ENCODE peak calls at places on chromosomes 5 and 9, in seven cellular contexts. O is tibial nerve, K is sigmoid colon, Q is body of pancreas, J is left ventricle myocardium inferior, L is lower lobe of right lung, G is IMR-90. U is an unnamed sample.

GRCh38 chr9:114394523-114395193 is 6.9 kb upstream of the AKNA start:
- DNase-seq in G (no peak), L (no peak), K (no peak), O (no peak), J (no peak), Q (no peak), U (no peak)

GRCh38 chr9:89719202-89719601 is 114.4 kb downstream of the GADD45G start:
- DNase-seq in G (no peak), Q (no peak), L (no peak), J (no peak), K (no peak), O (no peak), U (no peak)

GRCh38 chr9:23232831-23233230 is 593.2 kb downstream of the ELAVL2 start:
- DNase-seq in O (no peak), Q (no peak), L (no peak), K (no peak), J (no peak), G (no peak), U (no peak)

GRCh38 chr9:132536124-132536523 is 46.3 kb upstream of the BARHL1 start:
- DNase-seq in L (no peak), G (no peak), J (no peak), Q (no peak), K (no peak), O (no peak), U (no peak)

GRCh38 chr9:69412741-69413150 is 87.7 kb downstream of the ENTREP1 start:
- DNase-seq in J (peak; percentile 69), O (no peak), G (peak; percentile 52), L (peak; percentile 66), K (peak; percentile 70), Q (peak; percentile 66), U (no peak)

GRCh38 chr5:79962580-79963222 is 28.4 kb downstream of the MTX3 start:
- DNase-seq in J (no peak), G (peak; percentile 61), K (no peak), L (no peak), O (no peak), Q (no peak), U (no peak)

GRCh38 chr5:34914671-34915138 is 599 bp downstream of the RAD1 start:
- DNase-seq in L (peak; percentile 52), J (peak; percentile 30), Q (peak; percentile 5), G (peak; percentile 29), O (no peak), K (peak; percentile 69), U (no peak)

GRCh38 chr9:70617033-70617432 is 202.6 kb upstream of the KLF9 start:
- DNase-seq in L (no peak), O (no peak), Q (no peak), G (no peak), K (no peak), J (no peak), U (no peak)

GRCh38 chr5:113760486-113760885 is 247.0 kb downstream of the YTHDC2 start:
- DNase-seq in G (no peak), O (no peak), K (no peak), L (no peak), J (no peak), Q (no peak), U (no peak)

GRCh38 chr5:14105717-14106435 is 37.3 kb upstream of the TRIO start:
- DNase-seq in O (no peak), J (no peak), G (peak; percentile 95), Q (peak; percentile 13), L (no peak), K (no peak), U (no peak)

GRCh38 chr5:78568676-78569075 is 79.9 kb downstream of the LHFPL2 start:
- DNase-seq in G (no peak), L (no peak), J (no peak), Q (no peak), K (no peak), O (no peak), U (no peak)

GRCh38 chr9:22147818-22148573 is 138.9 kb upstream of the CDKN2B start:
- DNase-seq in Q (no peak), K (no peak), O (no peak), G (peak; percentile 98), L (no peak), J (no peak), U (no peak)

GRCh38 chr5:148740966-148741742 is 85.3 kb upstream of the ADRB2 start:
- DNase-seq in O (no peak), L (no peak), Q (no peak), J (no peak), G (peak; percentile 85), K (peak; percentile 63), U (peak; percentile 31)

GRCh38 chr5:173867173-173867679 is 20.9 kb upstream of the CPEB4 start:
- DNase-seq in O (no peak), G (no peak), K (no peak), J (no peak), Q (no peak), L (no peak), U (no peak)
- H3K4me3 ChIP-seq in O (no peak overlapping the region), G (no peak overlapping the region), K (no peak overlapping the region), J (no peak overlapping the region), Q (no peak overlapping the region), L (no peak overlapping the region), U (no peak overlapping the region)

GRCh38 chr9:110142253-110142652 is 65.7 kb downstream of the C9orf152 start:
- DNase-seq in G (no peak), L (no peak), K (no peak), O (no peak), J (no peak), Q (no peak), U (no peak)

GRCh38 chr9:110141118-110141797 is 66.7 kb downstream of the C9orf152 start:
- DNase-seq in Q (peak; percentile 54), O (peak; percentile 72), K (peak; percentile 81), G (peak; percentile 99), L (no peak), J (no peak), U (no peak)

GRCh38 chr9:110142868-110143866 is 64.8 kb downstream of the C9orf152 start:
- DNase-seq in Q (no peak), K (no peak), J (no peak), O (no peak), G (no peak), L (no peak), U (peak; percentile 70)

GRCh38 chr9:110146371-110146770 is 61.6 kb downstream of the C9orf152 start:
- DNase-seq in Q (no peak), K (no peak), L (no peak), O (no peak), G (peak; percentile 52), J (no peak), U (no peak)

GRCh38 chr9:110143969-110144545 is 63.9 kb downstream of the C9orf152 start:
- DNase-seq in J (no peak), Q (no peak), L (no peak), G (no peak), O (no peak), K (no peak), U (peak; percentile 53)
- TF ChIP-seq CTCF in J (no peak), Q (no peak), L (no peak), G (no peak), O (no peak), K (no peak), U (peak; percentile 24)

GRCh38 chr9:117405950-117406705 is 8.7 kb downstream of the ASTN2 start:
- DNase-seq in Q (no peak), G (no peak), O (no peak), K (no peak), L (no peak), J (no peak), U (no peak)

GRCh38 chr9:117403848-117404247 is 11.0 kb downstream of the ASTN2 start:
- DNase-seq in G (no peak), K (no peak), O (no peak), J (no peak), L (no peak), Q (peak; percentile 63), U (no peak)

GRCh38 chr9:117400131-117400530 is 14.7 kb downstream of the ASTN2 start:
- DNase-seq in Q (peak; percentile 72), K (no peak), G (no peak), L (no peak), J (no peak), O (no peak), U (no peak)

GRCh38 chr9:117407436-117408022 is 7.3 kb downstream of the ASTN2 start:
- DNase-seq in J (no peak), Q (no peak), G (no peak), K (no peak), L (no peak), O (no peak), U (no peak)

DNA sequence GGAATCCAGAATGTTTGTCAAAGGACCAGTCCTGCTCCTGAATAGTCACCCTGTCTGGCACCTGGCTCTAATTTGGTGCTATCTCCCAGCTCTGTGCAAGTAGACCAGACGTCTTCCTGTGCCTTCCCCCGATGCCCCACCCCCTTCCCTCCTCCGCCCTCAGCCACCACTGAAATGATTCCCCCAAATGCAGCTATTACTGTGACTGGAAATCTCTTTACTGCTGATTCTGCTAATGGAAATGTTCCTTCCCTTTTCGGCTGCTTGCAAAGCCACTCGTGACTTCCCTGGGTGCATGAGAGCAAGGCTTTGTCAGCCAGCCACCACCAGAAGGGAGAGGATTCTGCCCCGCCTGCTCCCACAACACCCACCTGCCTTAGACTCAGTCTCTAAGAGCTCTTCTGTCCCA is 11.4 kb downstream of the ASTN2 start:
- DNase-seq in Q (no peak), K (no peak), J (no peak), O (no peak), L (no peak), G (no peak), U (no peak)
- H3K4me3 ChIP-seq in Q (no peak overlapping the region), K (no peak overlapping the region), J (no peak overlapping the region), O (no peak overlapping the region), L (no peak overlapping the region), G (no peak overlapping the region), U (no peak overlapping the region)

GRCh38 chr9:98678244-98678842 is 30.4 kb downstream of the GABBR2 start:
- DNase-seq in J (no peak), O (no peak), G (no peak), K (no peak), L (no peak), Q (no peak), U (no peak)
- TF ChIP-seq CTCF in J (peak; percentile 44), O (no peak), G (peak; percentile 33), K (no peak), L (peak; percentile 43), Q (no peak), U (peak; percentile 76)

DNA sequence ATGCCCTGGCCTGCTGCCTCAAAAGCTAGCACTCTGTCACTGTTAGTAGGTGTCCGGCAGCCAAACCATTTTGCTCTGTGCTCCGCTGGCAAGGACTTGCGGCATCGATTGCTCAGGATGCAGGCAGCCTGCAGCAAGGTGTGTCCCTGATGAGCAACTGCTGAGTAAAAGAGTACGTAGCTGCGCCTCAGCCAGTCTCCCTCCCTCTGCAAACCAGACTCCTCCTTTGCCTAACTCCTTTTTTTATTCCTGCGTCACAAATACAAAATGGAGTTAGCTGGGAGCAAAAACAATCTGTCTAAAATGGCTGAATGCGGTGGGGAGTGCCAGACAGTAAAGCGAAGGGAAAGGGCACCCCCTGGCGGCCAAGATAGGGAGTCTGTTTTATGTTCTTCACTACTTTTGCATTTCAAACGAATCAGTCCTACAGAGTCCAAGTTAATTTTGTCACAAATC is 61.1 kb downstream of the DIAPH1 start:
- DNase-seq in G (peak; percentile 100), K (peak; percentile 95), Q (peak; percentile 86), O (peak; percentile 84), L (peak; percentile 78), J (peak; percentile 89), U (peak; percentile 62)
- H3K4me3 ChIP-seq in G (peak overlapping the region; percentile 2), K (no peak overlapping the region), Q (no peak overlapping the region), O (peak overlapping the region; percentile 35), L (no peak overlapping the region), J (peak overlapping the region; percentile 49), U (no peak overlapping the region)

DNA sequence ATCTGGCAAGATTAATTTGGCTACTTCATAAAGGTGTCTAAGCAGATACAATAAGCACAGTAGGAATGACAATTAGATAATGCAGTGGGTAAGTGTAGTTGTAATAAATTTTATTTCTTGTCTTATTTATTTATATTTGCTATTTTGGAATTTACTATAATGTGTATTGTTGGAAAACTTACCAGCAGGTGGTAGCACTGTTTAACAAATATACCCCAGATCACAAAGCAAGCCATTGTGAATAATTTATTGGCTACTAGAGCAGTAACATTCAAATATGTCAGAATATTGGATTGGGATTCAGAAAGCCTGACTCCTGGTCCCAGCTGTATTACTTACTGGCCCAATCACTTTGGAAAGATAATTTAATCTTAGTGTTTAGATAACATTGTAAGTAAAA is 78.0 kb downstream of the ISOC1 start:
- DNase-seq in L (no peak), Q (no peak), G (no peak), J (no peak), O (no peak), K (no peak), U (no peak)
- TF ChIP-seq CTCF in L (no peak), Q (no peak), G (peak; percentile 21), J (peak; percentile 40), O (no peak), K (no peak), U (no peak)